ENCODE peak calls at places on chromosomes 12 and 14, in eight cellular contexts. One of them, this sample, is unnamed.
A peak's percentile ranks its signal among the peaks of the same experiment; 100 is the strongest.

GRCh38 chr12:25755681-25756260 is 202.7 kb upstream of the LMNTD1 start:
- DNase-seq in dorsolateral prefrontal cortex: no peak
- DNase-seq in cardiac muscle cell: no peak
- DNase-seq in GM23338: no peak
- DNase-seq in ascending aorta: no peak
- DNase-seq in stomach: no peak
- DNase-seq in fibroblast of lung: no peak
- DNase-seq in lower lobe of right lung: no peak
- DNase-seq in this sample: no peak

GRCh38 chr14:60506462-60506984 is 2.4 kb upstream of the SIX6 start:
- DNase-seq in dorsolateral prefrontal cortex: no peak
- DNase-seq in cardiac muscle cell: no peak
- DNase-seq in GM23338: peak; percentile 51
- DNase-seq in ascending aorta: no peak
- DNase-seq in stomach: no peak
- DNase-seq in fibroblast of lung: no peak
- DNase-seq in lower lobe of right lung: no peak
- DNase-seq in this sample: no peak

GRCh38 chr12:14846042-14846587 is 2.8 kb upstream of the ART4 start:
- DNase-seq in dorsolateral prefrontal cortex: no peak
- DNase-seq in cardiac muscle cell: no peak
- DNase-seq in GM23338: no peak
- DNase-seq in ascending aorta: no peak
- DNase-seq in stomach: no peak
- DNase-seq in fibroblast of lung: no peak
- DNase-seq in lower lobe of right lung: no peak
- DNase-seq in this sample: no peak

GRCh38 chr12:92786045-92786444 is 83.3 kb downstream of the PLEKHG7 start:
- DNase-seq in dorsolateral prefrontal cortex: no peak
- DNase-seq in cardiac muscle cell: no peak
- DNase-seq in GM23338: no peak
- DNase-seq in ascending aorta: no peak
- DNase-seq in stomach: no peak
- DNase-seq in fibroblast of lung: peak; percentile 60
- DNase-seq in lower lobe of right lung: no peak
- DNase-seq in this sample: no peak

GRCh38 chr14:52848626-52849025 is 57.2 kb upstream of the GNPNAT1 start:
- DNase-seq in dorsolateral prefrontal cortex: no peak
- DNase-seq in cardiac muscle cell: no peak
- DNase-seq in GM23338: no peak
- DNase-seq in ascending aorta: no peak
- DNase-seq in stomach: no peak
- DNase-seq in fibroblast of lung: no peak
- DNase-seq in lower lobe of right lung: no peak
- DNase-seq in this sample: no peak

GRCh38 chr12:104555650-104556049 is 98.9 kb downstream of the CHST11 start:
- DNase-seq in dorsolateral prefrontal cortex: no peak
- DNase-seq in cardiac muscle cell: no peak
- DNase-seq in GM23338: no peak
- DNase-seq in ascending aorta: no peak
- DNase-seq in stomach: no peak
- DNase-seq in fibroblast of lung: no peak
- DNase-seq in lower lobe of right lung: no peak
- DNase-seq in this sample: no peak

GRCh38 chr12:120094485-120094884 is 22.1 kb downstream of the RAB35 start:
- DNase-seq in dorsolateral prefrontal cortex: no peak
- DNase-seq in cardiac muscle cell: no peak
- DNase-seq in GM23338: no peak
- DNase-seq in ascending aorta: no peak
- DNase-seq in stomach: no peak
- DNase-seq in fibroblast of lung: no peak
- DNase-seq in lower lobe of right lung: no peak
- DNase-seq in this sample: no peak

GRCh38 chr14:75279153-75279738 is 618 bp downstream of the FOS start:
- DNase-seq in dorsolateral prefrontal cortex: peak; percentile 50
- DNase-seq in cardiac muscle cell: peak; percentile 67
- DNase-seq in GM23338: peak; percentile 46
- DNase-seq in ascending aorta: no peak
- DNase-seq in stomach: no peak
- DNase-seq in fibroblast of lung: peak; percentile 90
- DNase-seq in lower lobe of right lung: peak; percentile 79
- DNase-seq in this sample: peak; percentile 74

GRCh38 chr14:32564591-32564990 is 235.5 kb downstream of the AKAP6 start:
- DNase-seq in dorsolateral prefrontal cortex: no peak
- DNase-seq in cardiac muscle cell: no peak
- DNase-seq in GM23338: no peak
- DNase-seq in ascending aorta: no peak
- DNase-seq in stomach: no peak
- DNase-seq in fibroblast of lung: peak; percentile 55
- DNase-seq in lower lobe of right lung: no peak
- DNase-seq in this sample: no peak

GRCh38 chr12:1827806-1828805 is 7.7 kb downstream of the LRTM2 start:
- DNase-seq in dorsolateral prefrontal cortex: no peak
- DNase-seq in cardiac muscle cell: no peak
- DNase-seq in GM23338: no peak
- DNase-seq in ascending aorta: no peak
- DNase-seq in stomach: no peak
- DNase-seq in fibroblast of lung: no peak
- DNase-seq in lower lobe of right lung: peak; percentile 37
- DNase-seq in this sample: no peak

GRCh38 chr14:72633551-72633950 is 260.4 kb downstream of the DPF3 start:
- DNase-seq in dorsolateral prefrontal cortex: no peak
- DNase-seq in cardiac muscle cell: no peak
- DNase-seq in GM23338: no peak
- DNase-seq in ascending aorta: no peak
- DNase-seq in stomach: no peak
- DNase-seq in fibroblast of lung: no peak
- DNase-seq in lower lobe of right lung: no peak
- DNase-seq in this sample: no peak

GRCh38 chr12:3557791-3558190 is 66.8 kb downstream of the PRMT8 start:
- DNase-seq in dorsolateral prefrontal cortex: no peak
- DNase-seq in cardiac muscle cell: no peak
- DNase-seq in GM23338: no peak
- DNase-seq in ascending aorta: no peak
- DNase-seq in stomach: no peak
- DNase-seq in fibroblast of lung: no peak
- DNase-seq in lower lobe of right lung: no peak
- DNase-seq in this sample: no peak

GRCh38 chr14:81437226-81437625 is 37.1 kb upstream of the STON2 start:
- DNase-seq in dorsolateral prefrontal cortex: no peak
- DNase-seq in cardiac muscle cell: no peak
- DNase-seq in GM23338: no peak
- DNase-seq in ascending aorta: no peak
- DNase-seq in stomach: no peak
- DNase-seq in fibroblast of lung: no peak
- DNase-seq in lower lobe of right lung: no peak
- DNase-seq in this sample: no peak

GRCh38 chr14:81434230-81434629 is 34.1 kb upstream of the STON2 start:
- DNase-seq in dorsolateral prefrontal cortex: no peak
- DNase-seq in cardiac muscle cell: no peak
- DNase-seq in GM23338: no peak
- DNase-seq in ascending aorta: no peak
- DNase-seq in stomach: no peak
- DNase-seq in fibroblast of lung: no peak
- DNase-seq in lower lobe of right lung: no peak
- DNase-seq in this sample: no peak

GRCh38 chr14:81436296-81437138 is 36.4 kb upstream of the STON2 start:
- DNase-seq in dorsolateral prefrontal cortex: peak; percentile 60
- DNase-seq in cardiac muscle cell: peak; percentile 92
- DNase-seq in GM23338: peak; percentile 92
- DNase-seq in ascending aorta: no peak
- DNase-seq in stomach: peak; percentile 83
- DNase-seq in fibroblast of lung: peak; percentile 50
- DNase-seq in lower lobe of right lung: peak; percentile 80
- DNase-seq in this sample: peak; percentile 43

GRCh38 chr14:81435048-81435577 is 35.0 kb upstream of the STON2 start:
- DNase-seq in dorsolateral prefrontal cortex: no peak
- DNase-seq in cardiac muscle cell: no peak
- DNase-seq in GM23338: no peak
- DNase-seq in ascending aorta: no peak
- DNase-seq in stomach: no peak
- DNase-seq in fibroblast of lung: no peak
- DNase-seq in lower lobe of right lung: no peak
- DNase-seq in this sample: no peak

DNA sequence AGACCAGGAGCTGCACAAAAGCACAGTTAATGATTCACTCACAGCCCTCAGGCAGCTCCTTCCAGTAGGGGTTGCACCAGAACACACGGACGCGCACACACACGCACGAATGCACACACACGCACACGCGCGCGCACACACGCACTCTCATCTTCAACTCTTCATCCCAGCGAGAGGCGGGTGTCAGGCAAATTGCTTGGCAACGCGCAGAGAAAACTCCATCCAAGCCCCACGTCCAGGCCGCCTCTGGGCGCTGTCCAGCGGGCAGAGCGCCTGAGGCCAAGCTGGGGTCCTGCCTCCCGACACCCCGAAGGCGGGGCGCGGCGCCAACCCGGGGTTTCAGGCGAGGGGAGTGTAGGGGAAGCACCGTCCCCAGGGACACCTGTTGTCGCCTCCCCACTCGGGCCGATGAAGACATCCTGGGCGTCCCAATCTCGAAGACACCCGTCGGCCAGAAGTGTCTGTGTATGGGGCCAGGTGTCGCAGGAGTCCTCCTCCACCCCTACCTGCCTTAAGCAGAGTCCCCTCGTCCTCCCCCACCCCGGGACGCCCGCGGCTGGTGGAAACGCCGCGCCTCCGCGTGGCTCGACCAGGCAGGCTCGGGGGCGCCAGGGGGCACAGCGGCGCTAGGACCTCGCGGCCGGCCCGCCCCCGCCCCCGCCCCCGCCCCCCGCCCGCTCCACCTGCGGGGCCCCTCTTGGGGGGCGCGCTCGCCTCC is 35.6 kb upstream of the STON2 start:
- DNase-seq in dorsolateral prefrontal cortex: peak; percentile 27
- DNase-seq in cardiac muscle cell: peak; percentile 83
- DNase-seq in GM23338: peak; percentile 79
- DNase-seq in ascending aorta: no peak
- DNase-seq in stomach: peak; percentile 41
- DNase-seq in fibroblast of lung: peak; percentile 23
- DNase-seq in lower lobe of right lung: peak; percentile 56
- DNase-seq in this sample: peak; percentile 62
- H3K27ac ChIP-seq in dorsolateral prefrontal cortex: no peak overlapping the region
- H3K27ac ChIP-seq in cardiac muscle cell: no peak overlapping the region
- H3K27ac ChIP-seq in GM23338: no peak overlapping the region
- H3K27ac ChIP-seq in ascending aorta: no peak overlapping the region
- H3K27ac ChIP-seq in stomach: peak overlapping the region; percentile 75
- H3K27ac ChIP-seq in fibroblast of lung: no peak overlapping the region
- H3K27ac ChIP-seq in lower lobe of right lung: peak overlapping the region; percentile 36
- H3K27ac ChIP-seq in this sample: peak overlapping the region; percentile 62

GRCh38 chr12:50986961-50987737 is 34.8 kb downstream of the HIGD1C start:
- DNase-seq in dorsolateral prefrontal cortex: no peak
- DNase-seq in cardiac muscle cell: peak; percentile 61
- DNase-seq in GM23338: peak; percentile 83
- DNase-seq in ascending aorta: no peak
- DNase-seq in stomach: peak; percentile 49
- DNase-seq in fibroblast of lung: peak; percentile 81
- DNase-seq in lower lobe of right lung: no peak
- DNase-seq in this sample: peak; percentile 5
- H3K27ac ChIP-seq in dorsolateral prefrontal cortex: no peak overlapping the region
- H3K27ac ChIP-seq in cardiac muscle cell: peak overlapping the region; percentile 65
- H3K27ac ChIP-seq in GM23338: peak overlapping the region; percentile 47
- H3K27ac ChIP-seq in ascending aorta: peak overlapping the region; percentile 81
- H3K27ac ChIP-seq in stomach: peak overlapping the region; percentile 29
- H3K27ac ChIP-seq in fibroblast of lung: no peak overlapping the region
- H3K27ac ChIP-seq in lower lobe of right lung: no peak overlapping the region
- H3K27ac ChIP-seq in this sample: no peak overlapping the region

GRCh38 chr12:12725956-12726542 is 8.9 kb downstream of the CDKN1B start:
- DNase-seq in dorsolateral prefrontal cortex: no peak
- DNase-seq in cardiac muscle cell: no peak
- DNase-seq in GM23338: no peak
- DNase-seq in ascending aorta: no peak
- DNase-seq in stomach: no peak
- DNase-seq in fibroblast of lung: no peak
- DNase-seq in lower lobe of right lung: no peak
- DNase-seq in this sample: no peak
- H3K27ac ChIP-seq in dorsolateral prefrontal cortex: peak overlapping the region; percentile 99
- H3K27ac ChIP-seq in cardiac muscle cell: peak overlapping the region; percentile 94
- H3K27ac ChIP-seq in GM23338: peak overlapping the region; percentile 97
- H3K27ac ChIP-seq in ascending aorta: peak overlapping the region; percentile 96
- H3K27ac ChIP-seq in stomach: peak overlapping the region; percentile 100
- H3K27ac ChIP-seq in fibroblast of lung: peak overlapping the region; percentile 84
- H3K27ac ChIP-seq in lower lobe of right lung: peak overlapping the region; percentile 97
- H3K27ac ChIP-seq in this sample: peak overlapping the region; percentile 97

GRCh38 chr12:94620611-94621010 is 29.7 kb downstream of the TMCC3 start:
- DNase-seq in dorsolateral prefrontal cortex: no peak
- DNase-seq in cardiac muscle cell: no peak
- DNase-seq in GM23338: no peak
- DNase-seq in ascending aorta: no peak
- DNase-seq in stomach: no peak
- DNase-seq in fibroblast of lung: no peak
- DNase-seq in lower lobe of right lung: no peak
- DNase-seq in this sample: no peak

GRCh38 chr12:94622475-94622874 is 27.9 kb downstream of the TMCC3 start:
- DNase-seq in dorsolateral prefrontal cortex: no peak
- DNase-seq in cardiac muscle cell: no peak
- DNase-seq in GM23338: no peak
- DNase-seq in ascending aorta: no peak
- DNase-seq in stomach: no peak
- DNase-seq in fibroblast of lung: no peak
- DNase-seq in lower lobe of right lung: no peak
- DNase-seq in this sample: no peak

GRCh38 chr12:94618995-94619695 is 31.2 kb downstream of the TMCC3 start:
- DNase-seq in dorsolateral prefrontal cortex: no peak
- DNase-seq in cardiac muscle cell: no peak
- DNase-seq in GM23338: no peak
- DNase-seq in ascending aorta: no peak
- DNase-seq in stomach: no peak
- DNase-seq in fibroblast of lung: peak; percentile 91
- DNase-seq in lower lobe of right lung: no peak
- DNase-seq in this sample: no peak

GRCh38 chr12:94623161-94623920 is 27.0 kb downstream of the TMCC3 start:
- DNase-seq in dorsolateral prefrontal cortex: no peak
- DNase-seq in cardiac muscle cell: no peak
- DNase-seq in GM23338: no peak
- DNase-seq in ascending aorta: no peak
- DNase-seq in stomach: no peak
- DNase-seq in fibroblast of lung: no peak
- DNase-seq in lower lobe of right lung: no peak
- DNase-seq in this sample: no peak

DNA sequence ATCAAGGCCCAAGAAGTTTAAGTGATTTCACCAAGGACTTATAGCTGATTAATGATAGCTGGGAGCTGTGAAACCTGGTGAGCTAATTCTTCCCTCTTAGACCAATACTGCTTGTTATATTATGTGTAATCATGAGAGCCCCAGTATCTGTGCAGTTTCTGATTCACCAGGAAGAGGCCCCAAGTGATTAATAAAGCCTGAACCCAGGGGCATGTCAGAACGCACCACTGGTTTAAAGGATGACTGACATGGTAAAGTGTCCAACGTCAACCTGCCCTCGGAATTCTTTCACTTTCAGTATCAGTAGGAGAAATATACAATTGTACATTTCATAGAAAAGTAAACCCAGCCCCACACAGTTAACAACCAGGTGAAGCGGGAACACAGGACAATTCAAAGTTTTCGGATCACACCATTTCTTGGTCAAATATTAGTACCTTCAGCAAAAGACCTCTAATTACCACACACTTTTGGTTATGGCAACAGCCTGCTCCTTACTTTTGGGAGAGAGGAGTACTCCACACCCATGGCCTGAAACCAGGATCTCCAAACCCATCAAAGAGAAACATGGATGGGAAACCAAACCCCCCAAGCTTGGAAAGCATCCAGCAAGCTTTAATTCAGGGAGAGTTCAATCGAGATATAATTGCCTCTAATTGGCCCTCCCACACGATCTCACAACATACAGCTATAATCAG is 28.5 kb downstream of the TMCC3 start:
- DNase-seq in dorsolateral prefrontal cortex: no peak
- DNase-seq in cardiac muscle cell: no peak
- DNase-seq in GM23338: no peak
- DNase-seq in ascending aorta: no peak
- DNase-seq in stomach: no peak
- DNase-seq in fibroblast of lung: peak; percentile 58
- DNase-seq in lower lobe of right lung: no peak
- DNase-seq in this sample: no peak
- H3K27ac ChIP-seq in dorsolateral prefrontal cortex: no peak overlapping the region
- H3K27ac ChIP-seq in cardiac muscle cell: no peak overlapping the region
- H3K27ac ChIP-seq in GM23338: no peak overlapping the region
- H3K27ac ChIP-seq in ascending aorta: no peak overlapping the region
- H3K27ac ChIP-seq in stomach: peak overlapping the region; percentile 64
- H3K27ac ChIP-seq in fibroblast of lung: no peak overlapping the region
- H3K27ac ChIP-seq in lower lobe of right lung: peak overlapping the region; percentile 56
- H3K27ac ChIP-seq in this sample: no peak overlapping the region